ENCODE peak calls at places on chromosomes 1 and 21, in seven cellular contexts. One of them, this sample, is unnamed.

GRCh38 chr1:173870252-173871075 is 2.3 kb downstream of the ZBTB37 start:
- DNase-seq in IMR-90: no peak
- DNase-seq in A549: no peak
- DNase-seq in K562: peak
- DNase-seq in SK-N-SH: peak
- DNase-seq in GM12878: peak
- DNase-seq in HepG2: no peak
- DNase-seq in this sample: no peak

GRCh38 chr1:147580609-147581008 is 39.3 kb downstream of the BCL9 start:
- DNase-seq in IMR-90: no peak
- DNase-seq in A549: no peak
- DNase-seq in K562: no peak
- DNase-seq in SK-N-SH: no peak
- DNase-seq in GM12878: no peak
- DNase-seq in HepG2: no peak
- DNase-seq in this sample: no peak

GRCh38 chr1:164983023-164983650 is 373.4 kb downstream of the LMX1A start:
- DNase-seq in IMR-90: no peak
- DNase-seq in A549: no peak
- DNase-seq in K562: no peak
- DNase-seq in SK-N-SH: no peak
- DNase-seq in GM12878: no peak
- DNase-seq in HepG2: no peak
- DNase-seq in this sample: no peak

GRCh38 chr1:230896719-230897118 is 28.4 kb upstream of the C1orf198 start:
- DNase-seq in IMR-90: peak
- DNase-seq in A549: no peak
- DNase-seq in K562: no peak
- DNase-seq in SK-N-SH: no peak
- DNase-seq in GM12878: no peak
- DNase-seq in HepG2: no peak
- DNase-seq in this sample: no peak

GRCh38 chr1:235632538-235633219 is 16.9 kb downstream of the GNG4 start:
- DNase-seq in IMR-90: peak
- DNase-seq in A549: no peak
- DNase-seq in K562: no peak
- DNase-seq in SK-N-SH: no peak
- DNase-seq in GM12878: peak
- DNase-seq in HepG2: no peak
- DNase-seq in this sample: no peak

GRCh38 chr21:46208761-46209721 is 19.5 kb downstream of the LSS start:
- DNase-seq in IMR-90: no peak
- DNase-seq in A549: no peak
- DNase-seq in K562: no peak
- DNase-seq in SK-N-SH: no peak
- DNase-seq in GM12878: no peak
- DNase-seq in HepG2: no peak
- DNase-seq in this sample: no peak

GRCh38 chr1:110542730-110543129 is 23.8 kb upstream of the KCNA10 start:
- DNase-seq in IMR-90: peak
- DNase-seq in A549: peak
- DNase-seq in K562: no peak
- DNase-seq in SK-N-SH: no peak
- DNase-seq in GM12878: no peak
- DNase-seq in HepG2: no peak
- DNase-seq in this sample: no peak

GRCh38 chr1:215923129-215923824 is 356.2 kb downstream of the KCTD3 start:
- DNase-seq in IMR-90: peak
- DNase-seq in A549: no peak
- DNase-seq in K562: no peak
- DNase-seq in SK-N-SH: no peak
- DNase-seq in GM12878: no peak
- DNase-seq in HepG2: no peak
- DNase-seq in this sample: no peak

GRCh38 chr1:245046764-245047163 is 108.0 kb upstream of the KIF26B start:
- DNase-seq in IMR-90: no peak
- DNase-seq in A549: no peak
- DNase-seq in K562: no peak
- DNase-seq in SK-N-SH: no peak
- DNase-seq in GM12878: no peak
- DNase-seq in HepG2: no peak
- DNase-seq in this sample: no peak

GRCh38 chr1:78092686-78093085 is 46.9 kb downstream of the GIPC2 start:
- DNase-seq in IMR-90: no peak
- DNase-seq in A549: peak
- DNase-seq in K562: no peak
- DNase-seq in SK-N-SH: no peak
- DNase-seq in GM12878: no peak
- DNase-seq in HepG2: no peak
- DNase-seq in this sample: no peak

GRCh38 chr1:170668301-170668789 is 4.4 kb downstream of the PRRX1 start:
- DNase-seq in IMR-90: no peak
- DNase-seq in A549: no peak
- DNase-seq in K562: no peak
- DNase-seq in SK-N-SH: no peak
- DNase-seq in GM12878: no peak
- DNase-seq in HepG2: no peak
- DNase-seq in this sample: no peak

GRCh38 chr1:51622455-51622913 is 5.6 kb downstream of the OSBPL9 start:
- DNase-seq in IMR-90: peak
- DNase-seq in A549: peak
- DNase-seq in K562: peak
- DNase-seq in SK-N-SH: no peak
- DNase-seq in GM12878: no peak
- DNase-seq in HepG2: peak
- DNase-seq in this sample: peak

GRCh38 chr1:16716691-16717173 is 23.6 kb upstream of the RNU1-4 start:
- DNase-seq in IMR-90: no peak
- DNase-seq in A549: no peak
- DNase-seq in K562: peak
- DNase-seq in SK-N-SH: peak
- DNase-seq in GM12878: no peak
- DNase-seq in HepG2: no peak
- DNase-seq in this sample: no peak

GRCh38 chr1:111825217-111825616 is 69.5 kb downstream of the DDX20 start:
- DNase-seq in IMR-90: no peak
- DNase-seq in A549: no peak
- DNase-seq in K562: no peak
- DNase-seq in SK-N-SH: no peak
- DNase-seq in GM12878: no peak
- DNase-seq in HepG2: no peak
- DNase-seq in this sample: no peak

GRCh38 chr1:175222296-175222938 is 29.8 kb upstream of the KIAA0040 start:
- DNase-seq in IMR-90: no peak
- DNase-seq in A549: no peak
- DNase-seq in K562: no peak
- DNase-seq in SK-N-SH: no peak
- DNase-seq in GM12878: no peak
- DNase-seq in HepG2: no peak
- DNase-seq in this sample: no peak

GRCh38 chr21:32426066-32426465 is 13.6 kb downstream of the EVA1C start:
- DNase-seq in IMR-90: no peak
- DNase-seq in A549: no peak
- DNase-seq in K562: no peak
- DNase-seq in SK-N-SH: no peak
- DNase-seq in GM12878: no peak
- DNase-seq in HepG2: no peak
- DNase-seq in this sample: no peak

GRCh38 chr1:119012383-119012782 is 24.2 kb upstream of the TBX15 start:
- DNase-seq in IMR-90: no peak
- DNase-seq in A549: no peak
- DNase-seq in K562: no peak
- DNase-seq in SK-N-SH: no peak
- DNase-seq in GM12878: no peak
- DNase-seq in HepG2: no peak
- DNase-seq in this sample: no peak
- TF ChIP-seq RFX5 in IMR-90: no peak
- TF ChIP-seq RFX5 in A549: no peak
- TF ChIP-seq RFX5 in K562: no peak
- TF ChIP-seq RFX5 in SK-N-SH: no peak
- TF ChIP-seq RFX5 in GM12878: no peak
- TF ChIP-seq RFX5 in HepG2: no peak
- TF ChIP-seq RFX5 in this sample: no peak

DNA sequence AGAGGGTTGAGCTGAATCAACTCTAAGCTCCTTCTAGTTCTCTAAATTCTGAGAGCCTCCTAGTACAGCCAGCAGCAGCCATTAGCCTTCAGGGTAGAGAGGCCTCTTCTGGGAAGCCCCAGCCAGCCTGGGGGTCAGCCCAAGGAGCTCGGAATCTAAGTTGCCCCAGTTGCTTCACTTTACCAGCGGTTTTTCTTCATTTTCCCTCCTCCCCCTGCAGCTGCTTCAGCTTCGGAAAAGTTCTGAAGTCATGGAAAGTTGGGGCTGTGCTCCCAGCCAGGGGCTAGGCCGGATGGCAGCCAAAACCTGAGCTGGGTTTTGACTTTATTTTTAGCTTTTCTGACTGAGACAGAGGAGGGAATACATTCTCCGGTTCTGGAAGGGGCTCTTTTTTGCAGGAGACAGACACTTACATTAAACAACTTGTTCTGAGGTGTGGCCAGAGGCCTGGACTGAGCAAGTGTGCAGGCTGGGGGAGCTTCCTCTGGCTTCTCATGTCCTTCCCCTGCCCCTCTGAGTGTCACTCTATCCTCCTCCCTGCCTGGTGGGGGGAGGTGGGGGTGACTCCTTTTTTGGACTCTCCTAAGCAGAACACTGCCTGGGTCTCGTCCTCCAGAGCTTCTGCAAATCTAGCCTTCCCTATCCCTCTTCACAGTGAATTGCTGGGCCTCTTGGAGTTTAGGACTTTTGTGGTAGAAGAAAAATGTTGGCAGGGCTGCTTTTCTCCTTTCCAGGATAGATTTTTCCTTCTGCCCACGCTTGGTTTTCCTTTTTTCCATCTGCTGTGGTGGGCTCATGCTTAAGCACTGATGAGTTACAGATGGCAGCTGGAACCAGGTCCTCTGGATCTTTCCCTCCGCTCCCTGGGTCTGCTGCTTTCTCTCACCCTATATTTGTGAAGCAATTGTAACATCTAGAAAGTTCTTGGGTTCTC is 14.5 kb downstream of the LMNA start:
- DNase-seq in IMR-90: peak
- DNase-seq in A549: no peak
- DNase-seq in K562: no peak
- DNase-seq in SK-N-SH: no peak
- DNase-seq in GM12878: no peak
- DNase-seq in HepG2: no peak
- DNase-seq in this sample: no peak
- TF ChIP-seq RFX5 in IMR-90: no peak
- TF ChIP-seq RFX5 in A549: no peak
- TF ChIP-seq RFX5 in K562: no peak
- TF ChIP-seq RFX5 in SK-N-SH: no peak
- TF ChIP-seq RFX5 in GM12878: no peak
- TF ChIP-seq RFX5 in HepG2: no peak
- TF ChIP-seq RFX5 in this sample: no peak

DNA sequence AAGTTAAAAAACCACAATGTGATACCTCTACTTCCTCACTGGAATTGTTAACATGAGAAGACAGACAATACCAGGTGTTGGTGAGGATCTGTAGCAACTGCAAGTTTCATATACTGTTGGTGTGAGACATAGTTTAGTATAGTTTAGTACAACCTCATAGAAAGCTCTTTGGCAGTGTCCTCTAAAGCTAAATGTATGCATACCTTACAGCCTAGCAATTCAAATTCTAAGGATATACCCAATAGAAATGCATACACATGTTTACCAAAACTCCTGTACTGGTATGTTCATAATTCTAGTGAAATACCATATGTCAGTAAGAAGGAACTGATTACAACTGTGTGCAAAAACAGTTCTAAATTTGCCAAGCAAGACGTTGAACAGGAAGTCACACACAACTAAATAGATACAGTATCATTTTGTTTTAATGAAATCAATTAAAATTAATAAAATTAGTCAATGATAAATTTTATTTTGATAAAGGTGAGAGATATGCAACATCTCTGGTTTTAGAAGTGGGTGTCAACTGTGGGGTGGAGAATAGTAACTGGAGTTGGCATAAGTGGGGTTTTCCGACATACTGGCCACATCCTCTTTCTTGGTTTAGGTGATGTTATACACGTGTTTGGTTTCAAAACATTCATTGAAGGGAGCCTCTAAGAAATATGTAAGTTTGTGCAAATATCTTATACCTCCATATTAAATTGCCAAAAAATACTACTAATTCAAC is 450.7 kb downstream of the PTPRC start:
- DNase-seq in IMR-90: peak
- DNase-seq in A549: no peak
- DNase-seq in K562: no peak
- DNase-seq in SK-N-SH: no peak
- DNase-seq in GM12878: peak
- DNase-seq in HepG2: no peak
- DNase-seq in this sample: no peak
- TF ChIP-seq RFX5 in IMR-90: no peak
- TF ChIP-seq RFX5 in A549: no peak
- TF ChIP-seq RFX5 in K562: no peak
- TF ChIP-seq RFX5 in SK-N-SH: no peak
- TF ChIP-seq RFX5 in GM12878: no peak
- TF ChIP-seq RFX5 in HepG2: no peak
- TF ChIP-seq RFX5 in this sample: no peak

GRCh38 chr1:1246601-1247340 is at the start of gene C1QTNF12:
- DNase-seq in IMR-90: no peak
- DNase-seq in A549: no peak
- DNase-seq in K562: no peak
- DNase-seq in SK-N-SH: peak
- DNase-seq in GM12878: no peak
- DNase-seq in HepG2: no peak
- DNase-seq in this sample: no peak

GRCh38 chr1:1246230-1246600 is 307 bp downstream of the C1QTNF12 start:
- DNase-seq in IMR-90: no peak
- DNase-seq in A549: no peak
- DNase-seq in K562: no peak
- DNase-seq in SK-N-SH: no peak
- DNase-seq in GM12878: no peak
- DNase-seq in HepG2: no peak
- DNase-seq in this sample: no peak

GRCh38 chr1:1245840-1246205 is 699 bp downstream of the C1QTNF12 start:
- DNase-seq in IMR-90: no peak
- DNase-seq in A549: no peak
- DNase-seq in K562: no peak
- DNase-seq in SK-N-SH: no peak
- DNase-seq in GM12878: no peak
- DNase-seq in HepG2: no peak
- DNase-seq in this sample: no peak

GRCh38 chr1:1245178-1245839 is 1.2 kb downstream of the C1QTNF12 start:
- DNase-seq in IMR-90: no peak
- DNase-seq in A549: no peak
- DNase-seq in K562: peak
- DNase-seq in SK-N-SH: no peak
- DNase-seq in GM12878: no peak
- DNase-seq in HepG2: peak
- DNase-seq in this sample: no peak

DNA sequence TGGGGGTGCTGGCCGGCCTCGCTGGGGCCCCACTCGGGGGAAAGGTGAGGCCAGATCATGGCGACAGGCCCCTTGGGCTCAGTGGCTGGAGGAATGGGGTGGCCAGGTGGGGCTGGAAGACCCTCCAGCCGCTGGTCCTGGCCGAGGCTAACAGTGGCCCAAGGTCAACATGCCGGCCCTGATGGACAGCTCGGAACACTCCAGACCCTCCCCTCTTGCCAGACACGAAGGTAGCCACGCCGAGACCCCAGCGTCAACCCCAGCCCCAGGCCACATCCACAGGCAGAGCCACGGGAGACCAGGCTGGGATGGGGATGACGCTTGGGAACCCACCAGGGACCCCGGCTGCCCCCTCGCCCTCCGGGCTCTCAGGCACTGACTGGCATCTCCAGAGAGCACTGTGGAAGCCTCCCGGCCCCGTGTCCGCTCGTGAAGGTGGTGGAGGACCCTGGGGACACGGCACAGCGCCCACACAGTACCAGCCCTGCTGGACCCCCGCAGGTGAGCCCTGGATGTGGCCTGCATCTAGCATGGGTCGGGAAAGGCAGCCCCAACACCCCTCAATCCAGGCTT is 905 bp upstream of the C1QTNF12 start:
- DNase-seq in IMR-90: no peak
- DNase-seq in A549: no peak
- DNase-seq in K562: no peak
- DNase-seq in SK-N-SH: no peak
- DNase-seq in GM12878: no peak
- DNase-seq in HepG2: no peak
- DNase-seq in this sample: no peak
- TF ChIP-seq RFX5 in IMR-90: no peak
- TF ChIP-seq RFX5 in A549: no peak
- TF ChIP-seq RFX5 in K562: no peak
- TF ChIP-seq RFX5 in SK-N-SH: no peak
- TF ChIP-seq RFX5 in GM12878: no peak
- TF ChIP-seq RFX5 in HepG2: no peak
- TF ChIP-seq RFX5 in this sample: no peak

This sample was measured in H1.